ENCODE peak calls at places on chromosomes 11 and 22, in five cellular contexts. One of them, this sample, is unnamed.
A peak's percentile ranks its signal among the peaks of the same experiment; 100 is the strongest.

GRCh38 chr22:36739185-36739584 is 35.6 kb upstream of the CACNG2 start:
- DNase-seq in AG09319: no peak
- DNase-seq in HT1080: no peak
- DNase-seq in activated gamma-delta T cell treated with anti-CD3 and anti-CD28 coated beads, Interleukin-2, amount 50 U/mL, for 16 hours: no peak
- DNase-seq in neural progenitor cell: no peak
- DNase-seq in this sample: no peak

GRCh38 chr11:25855916-25856315 is 476.0 kb upstream of the ANO3 start:
- DNase-seq in neural progenitor cell: no peak
- DNase-seq in HT1080: no peak
- DNase-seq in activated gamma-delta T cell treated with anti-CD3 and anti-CD28 coated beads, Interleukin-2, amount 50 U/mL, for 16 hours: no peak
- DNase-seq in AG09319: no peak
- DNase-seq in this sample: no peak

GRCh38 chr11:68574308-68574707 is 110.0 kb upstream of the GAL start:
- DNase-seq in HT1080: no peak
- DNase-seq in AG09319: no peak
- DNase-seq in neural progenitor cell: no peak
- DNase-seq in activated gamma-delta T cell treated with anti-CD3 and anti-CD28 coated beads, Interleukin-2, amount 50 U/mL, for 16 hours: no peak
- DNase-seq in this sample: no peak

GRCh38 chr11:128251140-128251539 is 336.2 kb downstream of the ETS1 start:
- DNase-seq in HT1080: no peak
- DNase-seq in AG09319: no peak
- DNase-seq in neural progenitor cell: no peak
- DNase-seq in activated gamma-delta T cell treated with anti-CD3 and anti-CD28 coated beads, Interleukin-2, amount 50 U/mL, for 16 hours: no peak
- DNase-seq in this sample: no peak

GRCh38 chr22:42704896-42705295 is 15.8 kb downstream of the A4GALT start:
- DNase-seq in activated gamma-delta T cell treated with anti-CD3 and anti-CD28 coated beads, Interleukin-2, amount 50 U/mL, for 16 hours: no peak
- DNase-seq in AG09319: no peak
- DNase-seq in neural progenitor cell: peak; percentile 32
- DNase-seq in HT1080: no peak
- DNase-seq in this sample: no peak

GRCh38 chr11:62461740-62462522 is 43.1 kb downstream of the SCGB1A1 start:
- DNase-seq in neural progenitor cell: no peak
- DNase-seq in HT1080: peak; percentile 84
- DNase-seq in AG09319: no peak
- DNase-seq in activated gamma-delta T cell treated with anti-CD3 and anti-CD28 coated beads, Interleukin-2, amount 50 U/mL, for 16 hours: no peak
- DNase-seq in this sample: no peak

GRCh38 chr11:67195971-67196418 is 70.3 kb upstream of the GRK2 start:
- DNase-seq in HT1080: no peak
- DNase-seq in neural progenitor cell: peak; percentile 5
- DNase-seq in activated gamma-delta T cell treated with anti-CD3 and anti-CD28 coated beads, Interleukin-2, amount 50 U/mL, for 16 hours: no peak
- DNase-seq in AG09319: peak; percentile 51
- DNase-seq in this sample: peak; percentile 34

GRCh38 chr11:102831128-102831708 is 12.2 kb downstream of the MMP3 start:
- DNase-seq in activated gamma-delta T cell treated with anti-CD3 and anti-CD28 coated beads, Interleukin-2, amount 50 U/mL, for 16 hours: no peak
- DNase-seq in AG09319: no peak
- DNase-seq in HT1080: no peak
- DNase-seq in neural progenitor cell: peak; percentile 69
- DNase-seq in this sample: peak; percentile 50

GRCh38 chr11:132588366-132588765 is 943.9 kb downstream of the OPCML start:
- DNase-seq in HT1080: no peak
- DNase-seq in neural progenitor cell: no peak
- DNase-seq in activated gamma-delta T cell treated with anti-CD3 and anti-CD28 coated beads, Interleukin-2, amount 50 U/mL, for 16 hours: no peak
- DNase-seq in AG09319: no peak
- DNase-seq in this sample: no peak

GRCh38 chr11:116533186-116533825 is 239.5 kb downstream of the BUD13 start:
- DNase-seq in neural progenitor cell: peak; percentile 78
- DNase-seq in AG09319: no peak
- DNase-seq in activated gamma-delta T cell treated with anti-CD3 and anti-CD28 coated beads, Interleukin-2, amount 50 U/mL, for 16 hours: no peak
- DNase-seq in HT1080: no peak
- DNase-seq in this sample: peak; percentile 23

This sample was measured in mesendoderm.